ENCODE peak calls at places on chromosomes 7 and 10, in five cellular contexts. One of them, this sample, is unnamed.

GRCh38 chr7:100166317-100166940 is 2.0 kb downstream of the GAL3ST4 start:
- DNase-seq in RCC 7860: no peak
- DNase-seq in DMS53: no peak
- DNase-seq in ACHN: no peak
- DNase-seq in testis: no peak
- DNase-seq in this sample: no peak

GRCh38 chr10:60823324-60823723 is 45.0 kb downstream of the CDK1 start:
- DNase-seq in RCC 7860: no peak
- DNase-seq in DMS53: no peak
- DNase-seq in ACHN: no peak
- DNase-seq in testis: no peak
- DNase-seq in this sample: no peak

GRCh38 chr7:24576171-24577052 is 3.2 kb downstream of the PALS2 start:
- DNase-seq in RCC 7860: peak; percentile 60
- DNase-seq in DMS53: peak; percentile 89
- DNase-seq in ACHN: peak; percentile 85
- DNase-seq in testis: peak; percentile 29
- DNase-seq in this sample: peak; percentile 84

GRCh38 chr7:100897111-100897608 is 1.5 kb upstream of the ACHE start:
- DNase-seq in RCC 7860: no peak
- DNase-seq in DMS53: peak; percentile 67
- DNase-seq in ACHN: peak; percentile 39
- DNase-seq in testis: peak; percentile 74
- DNase-seq in this sample: peak; percentile 77

GRCh38 chr10:34479520-34480179 is 335.4 kb downstream of the PARD3 start:
- DNase-seq in RCC 7860: no peak
- DNase-seq in DMS53: no peak
- DNase-seq in ACHN: no peak
- DNase-seq in testis: no peak
- DNase-seq in this sample: peak; percentile 43

GRCh38 chr7:44256459-44256858 is 55.7 kb downstream of the YKT6 start:
- DNase-seq in RCC 7860: no peak
- DNase-seq in DMS53: no peak
- DNase-seq in ACHN: no peak
- DNase-seq in testis: no peak
- DNase-seq in this sample: no peak

GRCh38 chr7:7181519-7182155 is 707 bp upstream of the C1GALT1 start:
- DNase-seq in RCC 7860: peak; percentile 46
- DNase-seq in DMS53: peak; percentile 90
- DNase-seq in ACHN: peak; percentile 87
- DNase-seq in testis: peak; percentile 39
- DNase-seq in this sample: peak; percentile 77

GRCh38 chr7:14894826-14895225 is 7.7 kb downstream of the DGKB start:
- DNase-seq in RCC 7860: no peak
- DNase-seq in DMS53: peak; percentile 61
- DNase-seq in ACHN: no peak
- DNase-seq in testis: no peak
- DNase-seq in this sample: no peak

GRCh38 chr7:19930051-19930450 is 156.6 kb upstream of the TMEM196 start:
- DNase-seq in RCC 7860: no peak
- DNase-seq in DMS53: no peak
- DNase-seq in ACHN: no peak
- DNase-seq in testis: no peak
- DNase-seq in this sample: no peak

GRCh38 chr7:132414857-132415256 is 161.4 kb downstream of the PLXNA4 start:
- DNase-seq in RCC 7860: no peak
- DNase-seq in DMS53: no peak
- DNase-seq in ACHN: no peak
- DNase-seq in testis: no peak
- DNase-seq in this sample: no peak

GRCh38 chr10:127973810-127974311 is 67.0 kb downstream of the PTPRE start:
- DNase-seq in RCC 7860: no peak
- DNase-seq in DMS53: no peak
- DNase-seq in ACHN: peak; percentile 24
- DNase-seq in testis: peak; percentile 38
- DNase-seq in this sample: no peak

GRCh38 chr10:92837462-92837861 is 10.9 kb upstream of the EXOC6 start:
- DNase-seq in RCC 7860: no peak
- DNase-seq in DMS53: no peak
- DNase-seq in ACHN: no peak
- DNase-seq in testis: no peak
- DNase-seq in this sample: no peak

GRCh38 chr7:113267885-113268284 is 149.5 kb upstream of the SMIM30 start:
- DNase-seq in RCC 7860: no peak
- DNase-seq in DMS53: no peak
- DNase-seq in ACHN: no peak
- DNase-seq in testis: no peak
- DNase-seq in this sample: no peak